ENCODE peak calls at places on chromosomes 3 and 15, in four cellular contexts. T, X, C and Q are unnamed samples.

GRCh38 chr15:48555244-48555804 is 90.2 kb downstream of the FBN1 start:
- DNase-seq in X (no peak), C (no peak), T (peak), Q (no peak)

GRCh38 chr15:38896652-38897051 is 332.0 kb upstream of the RASGRP1 start:
- DNase-seq in T (no peak), X (no peak), C (no peak), Q (no peak)

GRCh38 chr3:195259146-195259563 is 11.8 kb downstream of the XXYLT1 start:
- DNase-seq in X (no peak), T (peak), C (no peak), Q (no peak)

GRCh38 chr15:68234060-68234459 is 4.5 kb upstream of the CLN6 start:
- DNase-seq in X (no peak), C (no peak), T (no peak), Q (no peak)

GRCh38 chr15:68526269-68526668 is 52.5 kb upstream of the CORO2B start:
- DNase-seq in T (peak), X (no peak), C (no peak), Q (no peak)

GRCh38 chr3:7821858-7822257 is 679.8 kb upstream of the LMCD1 start:
- DNase-seq in T (no peak), X (no peak), C (no peak), Q (no peak)

GRCh38 chr3:155387571-155387970 is 94.1 kb upstream of the STRIT1 start:
- DNase-seq in C (no peak), X (no peak), T (peak), Q (no peak)

GRCh38 chr3:104281713-104282112 is 1085.0 kb upstream of the ALCAM start:
- DNase-seq in T (no peak), X (no peak), C (no peak), Q (no peak)

GRCh38 chr3:28587723-28588122 is 239.1 kb upstream of the AZI2 start:
- DNase-seq in C (no peak), T (no peak), X (no peak), Q (no peak)

GRCh38 chr3:197343656-197344408 is 45.4 kb upstream of the DLG1 start:
- DNase-seq in T (no peak), C (no peak), X (no peak), Q (no peak)

GRCh38 chr3:124786491-124787241 is 56.4 kb downstream of the UMPS start:
- DNase-seq in X (no peak), T (peak), C (peak), Q (no peak)

GRCh38 chr15:27774638-27775037 is 324.5 kb downstream of the OCA2 start:
- DNase-seq in C (no peak), X (no peak), T (no peak), Q (no peak)
- TF ChIP-seq CTCF in C (no peak), X (no peak), T (no peak), Q (no peak)

GRCh38 chr3:89851974-89852621 is 744.7 kb downstream of the EPHA3 start:
- DNase-seq in X (peak), T (peak), C (peak), Q (no peak)
- TF ChIP-seq CTCF in X (peak), T (peak), C (peak), Q (no peak)

GRCh38 chr3:180646187-180646790 is 33.0 kb downstream of the CCDC39 start:
- DNase-seq in T (no peak), X (no peak), C (no peak), Q (no peak)
- TF ChIP-seq CTCF in T (peak), X (no peak), C (no peak), Q (no peak)

DNA sequence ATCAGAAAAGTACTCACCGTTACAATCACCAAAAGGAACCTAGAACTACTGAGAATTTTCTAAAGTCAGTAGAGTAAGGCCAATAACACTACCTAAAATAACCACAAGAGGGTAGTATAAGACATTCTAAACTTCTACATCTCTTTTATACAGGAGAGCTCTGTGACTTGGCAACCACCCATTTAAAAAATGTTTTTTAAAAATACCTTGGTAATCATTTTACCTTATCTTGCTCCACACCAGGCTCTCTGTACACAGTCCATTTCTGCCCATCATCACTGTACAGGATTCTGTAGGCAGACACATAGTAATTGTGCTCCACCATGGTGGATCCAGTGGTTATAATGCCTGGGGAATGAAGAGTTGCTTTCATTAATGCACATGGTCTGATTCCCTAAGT is 54.4 kb downstream of the ST3GAL6 start:
- DNase-seq in T (peak), X (no peak), C (no peak), Q (no peak)
- TF ChIP-seq CTCF in T (peak), X (peak), C (peak), Q (no peak)

GRCh38 chr3:151425640-151426336 is 35.1 kb downstream of the IGSF10 start:
- DNase-seq in X (no peak), C (no peak), T (no peak), Q (no peak)

GRCh38 chr3:151426337-151426648 is 34.6 kb downstream of the IGSF10 start:
- DNase-seq in T (no peak), X (no peak), C (no peak), Q (no peak)

GRCh38 chr3:151419806-151420205 is 35.3 kb upstream of the P2RY12 start:
- DNase-seq in C (no peak), X (no peak), T (no peak), Q (no peak)

GRCh38 chr3:151423091-151423490 is 37.8 kb downstream of the IGSF10 start:
- DNase-seq in T (no peak), C (no peak), X (no peak), Q (no peak)

GRCh38 chr3:151421956-151422355 is 37.4 kb upstream of the P2RY12 start:
- DNase-seq in X (no peak), T (no peak), C (no peak), Q (no peak)
- TF ChIP-seq CTCF in X (no peak), T (peak), C (no peak), Q (no peak)

DNA sequence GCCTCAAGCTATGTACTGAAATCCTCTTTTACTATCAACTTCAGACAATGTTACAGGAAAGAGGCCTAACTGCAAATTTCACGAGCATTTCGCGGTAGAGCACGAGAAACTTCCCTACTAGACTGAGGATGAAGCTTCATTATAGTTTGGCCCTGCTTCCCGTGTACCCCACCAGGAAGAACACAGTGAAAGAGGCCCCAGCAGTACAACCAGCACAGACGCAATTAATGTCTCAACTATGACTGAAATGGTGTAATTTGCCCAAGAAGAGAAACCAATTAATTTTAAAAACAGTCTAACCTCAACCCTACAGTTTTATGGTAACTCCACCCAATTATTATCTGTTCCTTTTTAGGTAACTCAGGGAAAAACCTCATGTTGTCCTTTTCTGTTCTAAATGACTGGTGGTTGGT is 12.1 kb downstream of the CHSY1 start:
- DNase-seq in T (no peak), X (no peak), C (no peak), Q (no peak)
- TF ChIP-seq CTCF in T (no peak), X (no peak), C (no peak), Q (no peak)

GRCh38 chr15:84886984-84887299 is 2.5 kb downstream of the SLC28A1 start:
- DNase-seq in X (no peak), C (no peak), T (no peak), Q (no peak)
- TF ChIP-seq CTCF in X (no peak), C (no peak), T (no peak), Q (no peak)

GRCh38 chr3:191388823-191389222 is 58.5 kb upstream of the UTS2B start:
- DNase-seq in C (no peak), X (no peak), T (no peak), Q (no peak)
- TF ChIP-seq CTCF in C (no peak), X (no peak), T (peak), Q (no peak)